ENCODE peak calls at places on chromosomes 16 and 17, in six cellular contexts. K, X, O, Q, C and V are unnamed samples.

GRCh38 chr17:68446626-68447041 is 10.7 kb downstream of the WIPI1 start:
- DNase-seq in Q (no peak), X (no peak), K (no peak), O (no peak), C (peak), V (no peak)

GRCh38 chr17:80113033-80113484 is 11.7 kb downstream of the GAA start:
- DNase-seq in C (peak), Q (no peak), K (no peak), X (no peak), O (no peak), V (no peak)

GRCh38 chr17:28407130-28407973 is 1.3 kb upstream of the SLC46A1 start:
- DNase-seq in K (no peak), O (no peak), Q (no peak), C (no peak), X (no peak), V (no peak)

GRCh38 chr16:3158498-3159314 is 23.9 kb downstream of the ZNF213 start:
- DNase-seq in K (peak), C (peak), Q (peak), X (peak), O (no peak), V (peak)

GRCh38 chr17:27351741-27352140 is 57.8 kb downstream of the WSB1 start:
- DNase-seq in C (no peak), X (no peak), O (no peak), Q (no peak), K (peak), V (no peak)

GRCh38 chr17:8056232-8056975 is 17.5 kb downstream of the ALOX15B start:
- DNase-seq in X (no peak), K (peak), C (no peak), O (no peak), Q (no peak), V (no peak)

GRCh38 chr16:67163903-67164558 is 514 bp upstream of the HSF4 start:
- DNase-seq in K (no peak), O (no peak), C (no peak), Q (no peak), X (no peak), V (no peak)

GRCh38 chr16:12901204-12901596 is 198 bp upstream of the SHISA9 start:
- DNase-seq in Q (no peak), O (no peak), K (no peak), C (no peak), X (no peak), V (no peak)

GRCh38 chr17:59357929-59358328 is 26.5 kb downstream of the YPEL2 start:
- DNase-seq in K (peak), Q (no peak), O (no peak), X (no peak), C (no peak), V (no peak)

GRCh38 chr17:72176902-72177660 is 56.3 kb downstream of the SOX9 start:
- DNase-seq in O (no peak), X (no peak), K (peak), C (no peak), Q (no peak), V (no peak)

GRCh38 chr16:24729243-24729966 is at the start of gene TNRC6A:
- DNase-seq in O (peak), C (peak), Q (peak), K (peak), X (peak), V (peak)

GRCh38 chr16:19094542-19095365 is 19.0 kb upstream of the ITPRIPL2 start:
- DNase-seq in C (peak), X (peak), Q (peak), K (no peak), O (no peak), V (no peak)

GRCh38 chr16:66382171-66382965 is 15.9 kb downstream of the CDH5 start:
- DNase-seq in X (no peak), K (peak), Q (peak), C (no peak), O (no peak), V (no peak)

GRCh38 chr16:84838383-84838948 is 18.7 kb downstream of the CRISPLD2 start:
- DNase-seq in Q (no peak), K (no peak), X (no peak), O (no peak), C (no peak), V (no peak)

GRCh38 chr17:6487243-6488007 is 43.2 kb downstream of the PIMREG start:
- DNase-seq in O (no peak), K (no peak), X (no peak), C (no peak), Q (no peak), V (no peak)

GRCh38 chr16:84321932-84322331 is 27.3 kb downstream of the WFDC1 start:
- DNase-seq in O (no peak), C (no peak), X (no peak), Q (no peak), K (no peak), V (no peak)

GRCh38 chr17:63911657-63912100 is 621 bp upstream of the CSHL1 start:
- DNase-seq in K (peak), X (peak), O (no peak), C (peak), Q (peak), V (no peak)

GRCh38 chr16:56985962-56986360 is 3.4 kb upstream of the NLRC5 start:
- DNase-seq in Q (no peak), C (no peak), K (no peak), O (no peak), X (no peak), V (no peak)

GRCh38 chr17:5439446-5439764 is 450 bp upstream of the C1QBP start:
- DNase-seq in Q (no peak), O (no peak), C (no peak), K (no peak), X (no peak), V (no peak)

GRCh38 chr17:73369126-73369525 is 57.3 kb upstream of the CDC42EP4 start:
- DNase-seq in X (no peak), Q (no peak), C (no peak), O (no peak), K (no peak), V (no peak)

GRCh38 chr17:73365203-73365933 is 53.6 kb upstream of the CDC42EP4 start:
- DNase-seq in C (no peak), O (no peak), X (no peak), Q (no peak), K (no peak), V (no peak)

GRCh38 chr17:73363788-73364522 is 52.2 kb upstream of the CDC42EP4 start:
- DNase-seq in O (no peak), Q (no peak), X (no peak), C (no peak), K (no peak), V (no peak)

GRCh38 chr17:73368085-73368631 is 56.4 kb upstream of the CDC42EP4 start:
- DNase-seq in X (no peak), C (no peak), K (no peak), Q (no peak), O (no peak), V (no peak)

DNA sequence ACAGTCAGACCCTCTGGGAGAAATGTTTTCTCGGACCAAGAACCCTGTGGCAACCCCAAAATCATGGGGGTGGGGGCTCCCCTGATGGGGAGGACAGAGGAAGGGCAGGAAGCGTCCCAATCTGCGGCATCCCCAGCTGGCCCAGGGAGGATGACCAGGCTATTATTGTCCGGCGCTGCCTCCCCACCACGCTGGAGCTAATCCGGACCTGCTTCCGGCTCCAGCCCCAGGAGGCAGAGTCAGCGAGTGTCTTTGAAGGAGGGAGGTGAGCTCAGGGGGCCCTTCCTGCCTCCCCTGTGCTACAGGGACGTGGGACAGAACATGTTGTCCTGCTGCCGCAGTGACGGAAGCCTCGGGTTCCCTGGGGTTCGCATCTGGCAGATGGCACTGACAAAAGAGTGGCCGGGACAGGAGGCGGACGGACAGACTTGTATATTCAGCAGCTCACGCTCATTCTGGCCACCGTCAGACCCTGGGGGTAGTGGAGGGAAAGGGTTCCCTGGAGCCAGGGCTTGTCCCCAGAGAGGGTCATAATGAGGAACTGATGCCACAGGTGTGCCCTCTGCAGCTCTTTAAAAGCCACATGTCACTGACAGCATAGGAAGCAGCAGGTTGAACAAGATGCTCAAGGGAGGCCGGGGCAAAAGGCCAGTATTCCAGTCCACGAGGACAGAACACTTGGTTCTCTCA is 54.3 kb upstream of the CDC42EP4 start:
- DNase-seq in Q (no peak), C (no peak), X (no peak), O (no peak), K (no peak), V (peak)
- TF ChIP-seq POLR2A in Q (no peak), C (no peak), X (no peak), O (no peak), K (no peak), V (no peak)

GRCh38 chr17:81706232-81706611 is 3.1 kb downstream of the MRPL12 start:
- DNase-seq in O (no peak), X (no peak), Q (no peak), K (no peak), C (no peak), V (no peak)

GRCh38 chr17:81705518-81706231 is 2.5 kb downstream of the MRPL12 start:
- DNase-seq in O (no peak), C (no peak), K (no peak), X (no peak), Q (no peak), V (no peak)

GRCh38 chr17:81708739-81709185 is 3.3 kb upstream of the SLC25A10 start:
- DNase-seq in Q (no peak), O (no peak), C (no peak), X (no peak), K (no peak), V (no peak)

GRCh38 chr17:81707725-81708646 is 4.1 kb upstream of the SLC25A10 start:
- DNase-seq in K (no peak), O (no peak), Q (no peak), X (no peak), C (no peak), V (no peak)

GRCh38 chr17:81706757-81707624 is 3.8 kb downstream of the MRPL12 start:
- DNase-seq in O (no peak), X (no peak), K (no peak), Q (no peak), C (peak), V (no peak)
- TF ChIP-seq POLR2A in O (no peak), X (no peak), K (no peak), Q (no peak), C (no peak), V (no peak)

GRCh38 chr16:69831212-69832123 is 69.3 kb downstream of the WWP2 start:
- DNase-seq in X (no peak), C (no peak), Q (peak), O (no peak), K (peak), V (no peak)

GRCh38 chr16:69830146-69830533 is 68.0 kb downstream of the WWP2 start:
- DNase-seq in C (no peak), K (no peak), Q (no peak), O (no peak), X (no peak), V (no peak)

GRCh38 chr16:69829338-69829737 is 67.2 kb downstream of the WWP2 start:
- DNase-seq in Q (no peak), C (no peak), O (no peak), K (no peak), X (no peak), V (no peak)

GRCh38 chr16:69833357-69833781 is 71.2 kb downstream of the WWP2 start:
- DNase-seq in O (no peak), X (no peak), Q (no peak), C (no peak), K (peak), V (no peak)

GRCh38 chr16:69830534-69831211 is 68.5 kb downstream of the WWP2 start:
- DNase-seq in K (peak), O (no peak), X (no peak), Q (peak), C (no peak), V (no peak)
- TF ChIP-seq POLR2A in K (no peak), O (no peak), X (no peak), Q (no peak), C (no peak), V (no peak)

GRCh38 chr17:1764274-1764673 is 2.4 kb downstream of the SERPINF1 start:
- DNase-seq in K (peak), Q (no peak), X (no peak), O (no peak), C (peak), V (peak)
- TF ChIP-seq POLR2A in K (no peak), Q (no peak), X (no peak), O (no peak), C (no peak), V (no peak)

GRCh38 chr17:83050651-83051422 is 28.6 kb upstream of the METRNL start:
- DNase-seq in K (no peak), C (no peak), X (no peak), O (no peak), Q (no peak), V (no peak)
- TF ChIP-seq POLR2A in K (no peak), C (no peak), X (no peak), O (no peak), Q (peak), V (no peak)

GRCh38 chr17:42612013-42612412 is 2.5 kb downstream of the TUBG1 start:
- DNase-seq in O (no peak), X (no peak), C (no peak), K (no peak), Q (no peak), V (no peak)

GRCh38 chr17:42603318-42603717 is 5.9 kb downstream of the RETREG3 start:
- DNase-seq in C (no peak), O (no peak), K (no peak), Q (no peak), X (no peak), V (no peak)

GRCh38 chr17:42608692-42609181 is 437 bp downstream of the RETREG3 start:
- DNase-seq in C (no peak), K (no peak), O (peak), X (no peak), Q (no peak), V (no peak)

GRCh38 chr17:42613699-42614295 is 4.3 kb downstream of the TUBG1 start:
- DNase-seq in X (no peak), O (no peak), C (no peak), Q (no peak), K (no peak), V (no peak)

DNA sequence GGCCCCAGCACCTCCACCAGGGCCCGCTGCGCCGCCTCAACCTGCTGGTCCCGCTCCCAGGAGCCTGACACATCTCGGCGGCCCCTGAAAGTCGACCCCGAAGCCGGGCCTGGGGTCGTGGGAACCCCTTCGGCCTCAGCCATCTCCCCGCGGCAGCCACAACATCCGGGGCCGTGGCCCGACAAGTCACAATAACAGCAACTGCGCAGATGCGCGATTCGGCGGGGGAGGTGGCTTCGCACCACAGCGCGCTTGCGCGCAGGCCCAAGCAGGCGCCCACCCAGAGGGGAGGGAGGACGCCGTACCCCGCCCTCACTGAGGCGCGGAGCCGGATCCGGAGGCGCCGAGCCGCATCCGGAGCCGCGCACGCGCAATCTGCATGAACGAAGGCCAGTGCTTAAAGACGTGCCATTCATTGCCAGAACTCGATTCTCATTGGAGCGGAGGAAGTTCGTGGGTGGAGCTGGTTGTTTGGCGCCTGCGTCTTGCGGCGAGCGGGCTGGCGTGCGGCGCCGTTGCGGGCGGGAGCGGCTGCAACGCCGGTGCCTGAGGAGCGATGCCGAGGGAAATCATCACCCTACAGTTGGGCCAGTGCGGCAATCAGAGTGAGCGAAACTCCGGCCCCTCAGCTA is at the start of the genes RETREG3 and TUBG1:
- DNase-seq in K (peak), Q (peak), X (peak), O (peak), C (peak), V (peak)
- TF ChIP-seq POLR2A in K (peak), Q (peak), X (peak), O (peak), C (peak), V (peak)

GRCh38 chr17:20989991-20990855 is 52.6 kb downstream of the USP22 start:
- DNase-seq in C (no peak), O (no peak), K (no peak), X (no peak), Q (no peak), V (no peak)
- TF ChIP-seq POLR2A in C (peak), O (no peak), K (no peak), X (no peak), Q (no peak), V (no peak)

GRCh38 chr16:58515871-58516767 is 802 bp downstream of the SETD6 start:
- DNase-seq in Q (no peak), X (no peak), C (peak), K (no peak), O (no peak), V (no peak)
- TF ChIP-seq POLR2A in Q (peak), X (peak), C (no peak), K (no peak), O (no peak), V (no peak)